ENCODE peak calls at places on chromosomes 1 and 21, in four cellular contexts. Y is K562, H is HepG2, U is GM12878. Z is an unnamed sample.

GRCh38 chr21:45282283-45283018 is 5.2 kb downstream of the POFUT2 start:
- DNase-seq in Y (no peak), H (no peak), U (no peak), Z (no peak)

GRCh38 chr21:31612889-31613785 is 46.4 kb upstream of the SOD1 start:
- DNase-seq in Y (no peak), H (no peak), U (no peak), Z (no peak)

GRCh38 chr1:160410412-160411005 is 10.1 kb downstream of the VANGL2 start:
- DNase-seq in Y (no peak), H (no peak), U (no peak), Z (peak)

GRCh38 chr1:187264995-187265602 is 436.4 kb downstream of the PLA2G4A start:
- DNase-seq in Y (no peak), H (peak), U (no peak), Z (peak)

GRCh38 chr1:37739222-37739621 is 25.7 kb downstream of the EPHA10 start:
- DNase-seq in Y (no peak), H (peak), U (no peak), Z (no peak)

GRCh38 chr1:115130786-115131185 is 41.5 kb upstream of the TSPAN2 start:
- DNase-seq in Y (no peak), H (no peak), U (no peak), Z (no peak)

GRCh38 chr1:176691251-176692228 is 228.6 kb downstream of the PAPPA2 start:
- DNase-seq in Y (peak), H (peak), U (peak), Z (peak)

GRCh38 chr1:167628754-167629515 is 1.1 kb upstream of the RCSD1 start:
- DNase-seq in Y (no peak), H (no peak), U (no peak), Z (no peak)

GRCh38 chr1:184866991-184867788 is 107.1 kb downstream of the NIBAN1 start:
- DNase-seq in Y (no peak), H (no peak), U (peak), Z (no peak)

GRCh38 chr1:27862671-27863551 is 9.4 kb upstream of the THEMIS2 start:
- DNase-seq in Y (no peak), H (no peak), U (peak), Z (no peak)

GRCh38 chr1:147337040-147337439 is 94.6 kb downstream of the CHD1L start:
- DNase-seq in Y (no peak), H (no peak), U (no peak), Z (peak)

GRCh38 chr21:35528109-35529042 is 479.3 kb upstream of the RUNX1 start:
- DNase-seq in Y (no peak), H (no peak), U (no peak), Z (no peak)

GRCh38 chr1:224488806-224489584 is 54.4 kb upstream of the WDR26 start:
- DNase-seq in Y (no peak), H (no peak), U (no peak), Z (no peak)

GRCh38 chr1:214989341-214989740 is 93.2 kb upstream of the KCNK2 start:
- DNase-seq in Y (no peak), H (no peak), U (no peak), Z (no peak)

GRCh38 chr1:211323156-211324063 is 3.2 kb upstream of the TRAF5 start:
- DNase-seq in Y (peak), H (peak), U (no peak), Z (peak)

GRCh38 chr1:89688607-89689006 is 55.7 kb downstream of the LRRC8C start:
- DNase-seq in Y (no peak), H (no peak), U (no peak), Z (no peak)

GRCh38 chr1:183655562-183656075 is 2.5 kb upstream of the APOBEC4 start:
- DNase-seq in Y (peak), H (peak), U (peak), Z (peak)

GRCh38 chr1:16226495-16227179 is 10.3 kb downstream of the CPLANE2 start:
- DNase-seq in Y (no peak), H (no peak), U (no peak), Z (peak)

GRCh38 chr1:247378334-247379073 is 37.5 kb upstream of the NLRP3 start:
- DNase-seq in Y (no peak), H (no peak), U (no peak), Z (no peak)

GRCh38 chr1:223135176-223135575 is 7.9 kb downstream of the TLR5 start:
- DNase-seq in Y (no peak), H (no peak), U (no peak), Z (no peak)

GRCh38 chr1:212920246-212920645 is 30.1 kb upstream of the VASH2 start:
- DNase-seq in Y (no peak), H (no peak), U (no peak), Z (no peak)

GRCh38 chr1:212917858-212918257 is 32.5 kb upstream of the VASH2 start:
- DNase-seq in Y (no peak), H (no peak), U (no peak), Z (no peak)

GRCh38 chr1:212918751-212919150 is 31.6 kb upstream of the VASH2 start:
- DNase-seq in Y (no peak), H (no peak), U (no peak), Z (no peak)

GRCh38 chr1:212917134-212917485 is 33.2 kb upstream of the VASH2 start:
- DNase-seq in Y (no peak), H (no peak), U (no peak), Z (no peak)

GRCh38 chr1:212920895-212921294 is 29.4 kb upstream of the VASH2 start:
- DNase-seq in Y (peak), H (no peak), U (no peak), Z (peak)
- TF ChIP-seq ESRRA in Y (no peak), H (no peak), U (no peak), Z (no peak)

DNA sequence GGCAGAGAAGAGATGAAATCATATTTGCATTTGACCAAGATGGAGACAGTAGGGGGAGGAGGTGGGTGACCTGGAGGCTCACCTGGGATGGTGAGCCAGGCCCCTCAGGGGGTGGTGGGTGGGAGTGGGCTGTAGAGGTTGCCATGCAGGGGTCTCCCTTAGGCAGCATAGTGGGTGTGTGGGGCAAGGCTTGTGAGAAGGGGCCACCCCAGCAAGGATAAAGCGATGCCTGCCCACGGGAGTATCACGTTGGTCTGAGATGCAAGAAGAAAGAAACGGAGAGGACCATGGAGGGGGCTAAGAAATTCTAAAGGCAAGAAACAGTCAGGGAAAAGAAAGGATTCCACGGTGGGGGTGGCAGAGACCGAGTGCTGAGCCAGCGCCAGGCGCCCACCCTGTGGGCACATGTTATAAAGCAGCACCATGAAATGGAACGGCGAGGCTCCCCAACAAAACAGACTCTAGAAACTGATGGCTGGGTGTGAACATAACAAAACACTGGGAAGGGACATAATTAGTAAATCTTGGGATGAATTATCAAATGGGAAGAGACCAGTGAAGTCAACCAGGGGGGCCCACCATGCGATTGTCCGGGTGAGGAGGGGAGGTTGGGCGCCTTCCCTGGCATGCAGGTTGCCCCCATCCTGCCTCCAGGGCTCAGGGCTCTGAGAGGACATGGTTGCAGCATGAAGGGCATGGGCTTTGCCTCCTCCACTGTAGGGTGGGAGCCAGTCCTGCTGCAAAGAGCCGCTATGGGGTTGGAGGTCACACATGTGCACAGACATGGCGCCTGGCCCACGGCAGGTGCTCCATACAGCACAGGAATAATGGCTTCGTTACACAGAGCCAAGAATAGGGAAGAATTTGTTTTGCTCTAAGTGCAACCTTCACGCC is 11.9 kb upstream of the C2CD2 start:
- DNase-seq in Y (no peak), H (no peak), U (no peak), Z (no peak)
- TF ChIP-seq NR2C2 in Y (no peak), H (no peak), U (no peak), Z (no peak)

DNA sequence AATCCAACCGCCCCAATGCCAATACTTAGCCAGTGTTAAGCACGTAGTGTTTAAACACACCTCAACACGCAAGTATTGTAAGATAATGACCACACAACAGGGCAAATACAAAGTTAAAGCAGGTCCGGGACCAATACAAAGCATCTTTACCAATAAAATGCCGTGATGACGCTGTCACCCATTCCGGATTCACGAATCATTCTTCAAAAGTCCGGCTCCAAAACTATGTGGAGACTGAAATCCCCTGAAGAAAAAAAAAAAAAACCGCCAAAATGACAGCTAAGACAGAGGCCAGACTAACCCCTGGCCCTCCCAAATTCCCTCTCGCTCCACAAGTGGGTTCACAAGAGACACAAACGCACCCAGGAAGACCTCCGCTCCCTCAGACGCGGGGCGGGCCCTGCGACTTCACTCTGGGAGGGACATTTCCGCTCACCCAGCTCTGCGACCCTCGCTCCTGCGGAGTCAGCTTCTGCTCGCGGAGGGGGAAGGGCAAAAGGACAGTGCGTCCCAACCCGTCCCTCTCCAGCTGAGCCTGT is 628 bp upstream of the DARS2 start:
- DNase-seq in Y (no peak), H (peak), U (peak), Z (no peak)
- TF ChIP-seq ESRRA in Y (no peak), H (no peak), U (no peak), Z (no peak)

DNA sequence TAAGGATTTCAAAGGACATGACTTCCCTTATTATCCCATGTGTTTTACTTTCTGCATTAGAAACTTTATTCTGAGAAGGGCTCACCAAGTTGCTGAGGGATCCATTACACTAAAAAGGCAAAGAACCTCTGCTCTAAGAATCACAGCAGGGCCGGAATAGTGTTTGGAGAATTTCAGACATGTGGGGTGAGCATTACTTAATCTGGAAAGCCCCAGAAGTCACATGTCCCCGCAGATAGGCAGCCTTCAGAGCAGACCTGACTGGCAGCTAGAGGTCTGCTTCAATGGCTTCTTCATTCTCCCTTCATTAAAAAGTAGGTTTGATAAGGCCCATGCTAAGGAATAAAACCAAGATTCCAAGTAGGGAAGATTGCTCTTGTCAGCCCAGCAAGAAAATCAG is 52.6 kb upstream of the RBM15 start:
- DNase-seq in Y (no peak), H (no peak), U (peak), Z (no peak)
- TF ChIP-seq NR2C2 in Y (no peak), H (no peak), U (no peak), Z (no peak)

DNA sequence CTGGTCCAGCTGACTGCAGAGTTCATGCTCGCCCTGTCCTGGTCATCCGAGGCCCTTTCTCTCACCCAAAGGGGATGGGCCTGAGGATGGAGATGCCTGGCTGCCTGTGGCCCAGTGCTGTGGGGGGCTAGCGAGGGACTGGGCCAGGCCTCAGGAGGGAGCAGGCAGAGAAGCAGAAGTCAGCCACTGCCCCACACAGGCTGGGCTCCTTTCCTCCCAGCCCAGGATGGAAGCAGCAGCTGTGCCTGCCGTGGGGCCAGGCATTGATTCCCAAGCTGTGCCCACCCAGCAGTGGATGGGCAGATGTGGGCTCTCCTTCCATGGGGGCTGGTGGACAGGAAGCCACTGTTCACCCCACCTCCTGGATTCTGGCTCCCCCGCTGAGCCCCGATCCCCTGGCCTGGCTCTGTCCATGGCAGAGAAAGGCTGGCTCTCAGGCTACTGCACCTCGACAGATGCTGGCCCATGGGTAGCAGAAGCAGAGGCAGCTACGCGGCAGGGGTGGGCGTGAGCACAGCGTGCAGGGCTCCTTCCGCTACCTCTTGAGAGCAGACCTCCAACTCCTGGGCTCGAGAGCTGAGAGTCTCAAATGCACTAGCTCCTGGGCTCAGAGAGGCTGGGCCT is 24.6 kb downstream of the RUNX3 start:
- DNase-seq in Y (no peak), H (no peak), U (no peak), Z (no peak)
- TF ChIP-seq ESRRA in Y (no peak), H (no peak), U (no peak), Z (no peak)

GRCh38 chr1:41874350-41874749 is 44.4 kb downstream of the HIVEP3 start:
- DNase-seq in Y (no peak), H (no peak), U (no peak), Z (no peak)
- TF ChIP-seq NR2C2 in Y (no peak), H (no peak), U (no peak), Z (no peak)

DNA sequence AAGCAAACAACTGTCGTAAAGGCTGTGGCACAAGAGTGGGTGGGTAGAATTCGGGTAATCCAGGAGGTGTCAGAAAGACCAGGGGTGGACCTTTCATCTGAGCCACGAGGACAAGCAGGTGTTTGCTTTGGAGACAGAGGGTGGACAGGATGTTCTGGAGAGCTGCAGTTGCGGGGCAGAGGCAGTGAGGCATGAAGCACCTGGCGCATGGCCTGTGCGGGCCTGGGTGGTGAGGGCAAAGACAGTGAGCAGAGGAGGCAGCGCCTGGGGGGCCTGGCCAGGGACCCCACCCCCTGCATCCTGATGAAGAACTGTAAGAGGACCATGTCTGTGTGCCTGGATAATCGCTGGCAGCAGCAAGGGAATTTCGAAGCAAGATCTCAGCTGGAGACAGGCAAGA is 24.9 kb downstream of the KIF26B start:
- DNase-seq in Y (no peak), H (no peak), U (no peak), Z (no peak)
- TF ChIP-seq ESRRA in Y (no peak), H (no peak), U (no peak), Z (no peak)